ENCODE peak calls at places on chromosomes 13 and 19, in five cellular contexts. K is Caki2, M is cardiac muscle cell, Q is mucosa of descending colon, B is heart right ventricle. R is an unnamed sample.
A peak's percentile ranks its signal among the peaks of the same experiment; 100 is the strongest.

GRCh38 chr19:7679017-7679720 is 1.5 kb upstream of the TRAPPC5 start:
- DNase-seq in B (no peak), Q (peak; percentile 55), M (no peak), K (no peak), R (no peak)

GRCh38 chr19:9934132-9934950 is 2.0 kb downstream of the OLFM2 start:
- DNase-seq in Q (peak; percentile 75), B (peak; percentile 59), K (peak; percentile 44), M (peak; percentile 77), R (peak; percentile 87)

GRCh38 chr13:31012285-31013024 is 80.0 kb downstream of the TEX26 start:
- DNase-seq in M (peak; percentile 52), B (no peak), K (peak; percentile 1), Q (no peak), R (no peak)

GRCh38 chr13:79226250-79226649 is 179.8 kb downstream of the RBM26 start:
- DNase-seq in B (no peak), M (no peak), K (no peak), Q (no peak), R (no peak)

GRCh38 chr19:9966448-9966847 is 30.1 kb upstream of the OLFM2 start:
- DNase-seq in M (no peak), Q (no peak), K (no peak), B (no peak), R (no peak)

GRCh38 chr13:112451512-112452379 is 75.6 kb downstream of the SPACA7 start:
- DNase-seq in B (no peak), K (no peak), M (no peak), Q (no peak), R (no peak)

GRCh38 chr19:19820774-19821315 is 705 bp downstream of the ZNF506 start:
- DNase-seq in B (no peak), K (no peak), Q (no peak), M (peak; percentile 3), R (no peak)

GRCh38 chr19:24062222-24062621 is 24.8 kb upstream of the ZNF254 start:
- DNase-seq in K (no peak), Q (no peak), M (no peak), B (no peak), R (no peak)

GRCh38 chr19:51689751-51690358 is 3.3 kb upstream of the SPACA6 start:
- DNase-seq in K (peak; percentile 40), Q (no peak), M (peak; percentile 68), B (peak; percentile 46), R (peak; percentile 68)

GRCh38 chr13:94351292-94352000 is 128.0 kb downstream of the DCT start:
- DNase-seq in B (no peak), K (no peak), Q (no peak), M (peak; percentile 63), R (no peak)

GRCh38 chr13:109871018-109871370 is 84.6 kb upstream of the IRS2 start:
- DNase-seq in M (peak; percentile 34), B (no peak), Q (no peak), K (no peak), R (no peak)

GRCh38 chr19:17491287-17491686 is 20.2 kb upstream of the PGLS start:
- DNase-seq in K (no peak), M (no peak), B (no peak), Q (no peak), R (no peak)

GRCh38 chr13:41668130-41668757 is 210.9 kb downstream of the RGCC start:
- DNase-seq in Q (peak; percentile 61), K (peak; percentile 78), M (peak; percentile 97), B (peak; percentile 74), R (peak; percentile 69)

GRCh38 chr13:113155982-113156655 is 2.3 kb upstream of the PROZ start:
- DNase-seq in M (no peak), B (no peak), K (no peak), Q (no peak), R (no peak)

GRCh38 chr19:47024502-47024901 is 4.9 kb downstream of the NPAS1 start:
- DNase-seq in M (no peak), K (no peak), B (no peak), Q (no peak), R (no peak)

GRCh38 chr19:49852631-49853126 is 1.7 kb downstream of the PTOV1 start:
- DNase-seq in Q (no peak), M (no peak), K (no peak), B (no peak), R (no peak)

GRCh38 chr13:40672310-40673060 is 6.0 kb upstream of the FOXO1 start:
- DNase-seq in M (peak; percentile 54), Q (no peak), K (peak; percentile 66), B (no peak), R (no peak)

GRCh38 chr13:112071011-112071901 is 4.3 kb downstream of the SOX1 start:
- DNase-seq in M (no peak), K (no peak), Q (no peak), B (no peak), R (no peak)

GRCh38 chr19:10927691-10928562 is 512 bp downstream of the YIPF2 start:
- DNase-seq in B (no peak), K (no peak), Q (peak; percentile 20), M (no peak), R (no peak)

GRCh38 chr13:89454736-89455135 is 1783.6 kb downstream of the SLITRK5 start:
- DNase-seq in M (no peak), K (no peak), B (no peak), Q (no peak), R (no peak)

GRCh38 chr13:105598551-105598950 is 936.9 kb downstream of the EFNB2 start:
- DNase-seq in B (no peak), Q (no peak), K (no peak), M (peak; percentile 29), R (no peak)

GRCh38 chr19:3576696-3577443 is 4.1 kb downstream of the HMG20B start:
- DNase-seq in Q (peak; percentile 38), B (peak; percentile 40), K (no peak), M (peak; percentile 85), R (no peak)

GRCh38 chr19:13284929-13285928 is 135.0 kb downstream of the IER2 start:
- DNase-seq in M (no peak), B (no peak), Q (no peak), K (no peak), R (no peak)

GRCh38 chr13:30145709-30146367 is 161.5 kb downstream of the KATNAL1 start:
- DNase-seq in B (no peak), K (no peak), M (no peak), Q (no peak), R (no peak)